ENCODE peak calls at places on chromosome 7, in four cellular contexts. U is non-pigmented ciliary epithelial cell, F is Calu3, V is islet precursor cell. Y is an unnamed sample.

GRCh38 chr7:4733936-4734528 is 41.4 kb upstream of the AP5Z1 start:
- DNase-seq in U (no peak), F (no peak), V (peak; percentile 66), Y (no peak)

GRCh38 chr7:30896783-30897617 is 14.7 kb upstream of the AQP1 start:
- DNase-seq in U (no peak), F (peak; percentile 78), V (no peak), Y (peak; percentile 32)

GRCh38 chr7:16402084-16402483 is 19.3 kb downstream of the CRPPA start:
- DNase-seq in U (no peak), F (no peak), V (no peak), Y (no peak)

GRCh38 chr7:17233643-17234397 is 64.6 kb upstream of the AHR start:
- DNase-seq in U (no peak), F (peak; percentile 40), V (no peak), Y (no peak)

GRCh38 chr7:22665816-22666375 is 61.1 kb upstream of the IL6 start:
- DNase-seq in U (no peak), F (no peak), V (no peak), Y (no peak)

GRCh38 chr7:92621641-92622429 is 31.6 kb upstream of the FAM133B start:
- DNase-seq in U (no peak), F (no peak), V (peak; percentile 62), Y (no peak)

GRCh38 chr7:80172387-80172786 is 37.8 kb downstream of the GNAI1 start:
- DNase-seq in U (no peak), F (no peak), V (no peak), Y (no peak)

GRCh38 chr7:139159900-139160675 is 50.6 kb upstream of the ZC3HAV1 start:
- DNase-seq in U (no peak), F (peak; percentile 18), V (no peak), Y (peak; percentile 49)

GRCh38 chr7:121752706-121753105 is 120.3 kb upstream of the PTPRZ1 start:
- DNase-seq in U (no peak), F (no peak), V (no peak), Y (no peak)

GRCh38 chr7:85201209-85201608 is 14.4 kb upstream of the SEMA3D start:
- DNase-seq in U (no peak), F (no peak), V (no peak), Y (no peak)

GRCh38 chr7:36155811-36156361 is 2.8 kb downstream of the EEPD1 start:
- DNase-seq in U (no peak), F (peak; percentile 64), V (peak; percentile 48), Y (no peak)

GRCh38 chr7:124269774-124270173 is 236.9 kb upstream of the TMEM229A start:
- DNase-seq in U (no peak), F (no peak), V (no peak), Y (no peak)

GRCh38 chr7:128026551-128026950 is 4.7 kb downstream of the LRRC4 start:
- DNase-seq in U (no peak), F (no peak), V (no peak), Y (no peak)

GRCh38 chr7:120856621-120857352 is 1.2 kb downstream of the TSPAN12 start:
- DNase-seq in U (no peak), F (peak; percentile 56), V (peak; percentile 91), Y (peak; percentile 74)

GRCh38 chr7:1569016-1569415 is 816 bp downstream of the PSMG3 start:
- DNase-seq in U (no peak), F (peak; percentile 61), V (no peak), Y (peak; percentile 28)

GRCh38 chr7:121084748-121085336 is 96.3 kb downstream of the CPED1 start:
- DNase-seq in U (peak; percentile 86), F (peak; percentile 26), V (no peak), Y (no peak)

GRCh38 chr7:2032030-2032875 is 200.5 kb downstream of the MAD1L1 start:
- DNase-seq in U (no peak), F (no peak), V (peak; percentile 79), Y (peak; percentile 14)

GRCh38 chr7:132901241-132901640 is 180.6 kb downstream of the CHCHD3 start:
- DNase-seq in U (no peak), F (no peak), V (peak; percentile 93), Y (peak; percentile 59)

GRCh38 chr7:149005427-149006344 is 22.6 kb downstream of the PDIA4 start:
- DNase-seq in U (no peak), F (peak; percentile 78), V (peak; percentile 76), Y (peak; percentile 75)

GRCh38 chr7:99406557-99406956 is 1.8 kb downstream of the PDAP1 start:
- DNase-seq in U (no peak), F (no peak), V (no peak), Y (no peak)

GRCh38 chr7:22934473-22935065 is 79.4 kb downstream of the HYCC1 start:
- DNase-seq in U (no peak), F (no peak), V (no peak), Y (no peak)

GRCh38 chr7:38448076-38448475 is 174.6 kb upstream of the TARP start:
- DNase-seq in U (no peak), F (no peak), V (no peak), Y (no peak)

GRCh38 chr7:35258891-35259537 is 5.1 kb upstream of the TBX20 start:
- DNase-seq in U (no peak), F (no peak), V (no peak), Y (no peak)

GRCh38 chr7:22694597-22695207 is 32.3 kb upstream of the IL6 start:
- DNase-seq in U (no peak), F (no peak), V (no peak), Y (no peak)

GRCh38 chr7:90766814-90767564 is 170.9 kb downstream of the CDK14 start:
- DNase-seq in U (peak; percentile 40), F (peak; percentile 40), V (peak; percentile 79), Y (peak; percentile 63)

GRCh38 chr7:130276796-130277762 is 10.4 kb downstream of the CPA2 start:
- DNase-seq in U (no peak), F (no peak), V (no peak), Y (no peak)

GRCh38 chr7:70838292-70838907 is 293.5 kb upstream of the GALNT17 start:
- DNase-seq in U (no peak), F (no peak), V (no peak), Y (no peak)

GRCh38 chr7:44187636-44188416 is 1.4 kb downstream of the GCK start:
- DNase-seq in U (no peak), F (no peak), V (no peak), Y (no peak)

GRCh38 chr7:83876593-83876992 is 227.7 kb upstream of the SEMA3E start:
- DNase-seq in U (no peak), F (no peak), V (peak; percentile 57), Y (no peak)

GRCh38 chr7:13841284-13841683 is 148.2 kb downstream of the ETV1 start:
- DNase-seq in U (no peak), F (no peak), V (no peak), Y (no peak)

GRCh38 chr7:22667562-22668239 is 59.3 kb upstream of the IL6 start:
- DNase-seq in U (no peak), F (peak; percentile 74), V (peak; percentile 83), Y (peak; percentile 72)

GRCh38 chr7:112007185-112007584 is 199.0 kb downstream of the DOCK4 start:
- DNase-seq in U (no peak), F (no peak), V (no peak), Y (no peak)

GRCh38 chr7:157337316-157338149 is 729 bp downstream of the DNAJB6 start:
- DNase-seq in U (no peak), F (peak; percentile 79), V (peak; percentile 72), Y (peak; percentile 76)

GRCh38 chr7:116736927-116737715 is 65.1 kb downstream of the MET start:
- DNase-seq in U (no peak), F (no peak), V (no peak), Y (no peak)

GRCh38 chr7:107879400-107880035 is 11.5 kb upstream of the DLD start:
- DNase-seq in U (no peak), F (peak; percentile 20), V (no peak), Y (peak; percentile 52)

GRCh38 chr7:30162622-30163124 is 27.9 kb downstream of the MTURN start:
- DNase-seq in U (peak; percentile 45), F (no peak), V (no peak), Y (no peak)